ENCODE peak calls at places on chromosomes 13 and 19, in eight cellular contexts. H is iris pigment epithelial cell; Z is activated CD4-positive, alpha-beta T cell treated with anti-CD3 and anti-CD28 coated beads for 48 hours; T is cardiac muscle cell; P is cardiac fibroblast; B is SK-N-DZ; C is stimulated activated effector memory CD8-positive, alpha-beta T cell treated with anti-CD3 and anti-CD28 coated beads, Interleukin-12 subunit alpha, Interleukin-12 subunit beta, amount 100 ng/mL, for 72 hours; Y is stimulated activated CD4-positive, alpha-beta T cell treated with anti-CD3 and anti-CD28 coated beads, Interleukin-2, amount 100 ng/mL, for 48 hours. E is an unnamed sample.

GRCh38 chr13:95123726-95124125 is 177.5 kb downstream of the ABCC4 start:
- DNase-seq in H (no peak), Z (no peak), T (no peak), P (no peak), B (no peak), C (no peak), Y (no peak), E (no peak)

GRCh38 chr19:29528946-29529645 is 3.3 kb downstream of the VSTM2B start:
- DNase-seq in H (no peak), Z (no peak), T (no peak), P (no peak), B (no peak), C (no peak), Y (no peak), E (no peak)

GRCh38 chr19:16141043-16141442 is 2.4 kb upstream of the HSH2D start:
- DNase-seq in H (no peak), Z (no peak), T (no peak), P (no peak), B (no peak), C (no peak), Y (no peak), E (peak; percentile 73)

GRCh38 chr19:43564800-43565199 is 10.5 kb downstream of the XRCC1 start:
- DNase-seq in H (no peak), Z (no peak), T (no peak), P (no peak), B (peak; percentile 15), C (no peak), Y (no peak), E (no peak)

GRCh38 chr13:25446261-25446660 is 74.5 kb downstream of the ATP8A2 start:
- DNase-seq in H (no peak), Z (no peak), T (no peak), P (no peak), B (no peak), C (no peak), Y (no peak), E (no peak)

GRCh38 chr13:47372742-47373141 is 475.9 kb upstream of the HTR2A start:
- DNase-seq in H (no peak), Z (no peak), T (no peak), P (no peak), B (no peak), C (no peak), Y (no peak), E (no peak)

GRCh38 chr13:97268772-97269171 is 46.6 kb downstream of the MBNL2 start:
- DNase-seq in H (no peak), Z (no peak), T (peak; percentile 60), P (peak; percentile 27), B (no peak), C (no peak), Y (no peak), E (no peak)

GRCh38 chr19:56162258-56162657 is 13.6 kb upstream of the GALP start:
- DNase-seq in H (peak; percentile 64), Z (peak; percentile 62), T (peak; percentile 37), P (peak; percentile 53), B (no peak), C (no peak), Y (no peak), E (no peak)

GRCh38 chr13:97715763-97716162 is 237.7 kb upstream of the IPO5 start:
- DNase-seq in H (peak; percentile 9), Z (no peak), T (peak; percentile 20), P (peak; percentile 2), B (no peak), C (no peak), Y (no peak), E (no peak)

GRCh38 chr19:11626252-11626651 is 29.0 kb downstream of the ZNF627 start:
- DNase-seq in H (no peak), Z (no peak), T (no peak), P (no peak), B (no peak), C (no peak), Y (no peak), E (no peak)

GRCh38 chr19:42440357-42441046 is 2.2 kb downstream of the CXCL17 start:
- DNase-seq in H (peak; percentile 75), Z (peak; percentile 91), T (peak; percentile 85), P (peak; percentile 82), B (peak; percentile 44), C (peak; percentile 79), Y (peak; percentile 85), E (peak; percentile 64)

GRCh38 chr19:1410136-1410786 is 2.9 kb downstream of the DAZAP1 start:
- DNase-seq in H (peak; percentile 75), Z (peak; percentile 53), T (peak; percentile 44), P (peak; percentile 57), B (no peak), C (no peak), Y (no peak), E (no peak)

GRCh38 chr13:30159446-30159839 is 147.9 kb downstream of the KATNAL1 start:
- DNase-seq in H (peak; percentile 94), Z (peak; percentile 72), T (peak; percentile 55), P (peak; percentile 91), B (no peak), C (peak; percentile 35), Y (peak; percentile 35), E (peak; percentile 28)

GRCh38 chr19:7346488-7346971 is 2.2 kb upstream of the ARHGEF18 start:
- DNase-seq in H (no peak), Z (no peak), T (no peak), P (no peak), B (no peak), C (no peak), Y (no peak), E (no peak)

GRCh38 chr19:37303591-37304171 is 67.2 kb upstream of the ZNF527 start:
- DNase-seq in H (no peak), Z (no peak), T (no peak), P (no peak), B (no peak), C (no peak), Y (no peak), E (no peak)

GRCh38 chr13:39823063-39823713 is 167.7 kb downstream of the COG6 start:
- DNase-seq in H (no peak), Z (no peak), T (no peak), P (no peak), B (no peak), C (no peak), Y (no peak), E (no peak)

GRCh38 chr19:46481947-46482346 is 10.6 kb upstream of the PNMA8A start:
- DNase-seq in H (no peak), Z (no peak), T (peak; percentile 63), P (peak; percentile 41), B (no peak), C (no peak), Y (no peak), E (no peak)

GRCh38 chr19:18972301-18972831 is 31.3 kb upstream of the HOMER3 start:
- DNase-seq in H (peak; percentile 42), Z (no peak), T (peak; percentile 77), P (peak; percentile 63), B (no peak), C (no peak), Y (no peak), E (no peak)

GRCh38 chr13:112171570-112171965 is 104.6 kb downstream of the SOX1 start:
- DNase-seq in H (no peak), Z (no peak), T (no peak), P (no peak), B (no peak), C (no peak), Y (no peak), E (no peak)

GRCh38 chr19:53980553-53981407 is 10.7 kb upstream of the CACNG6 start:
- DNase-seq in H (peak; percentile 92), Z (no peak), T (peak; percentile 94), P (peak; percentile 87), B (peak; percentile 18), C (no peak), Y (no peak), E (no peak)

GRCh38 chr13:110471833-110472162 is 89.7 kb downstream of the RAB20 start:
- DNase-seq in H (peak; percentile 74), Z (peak; percentile 52), T (peak; percentile 18), P (peak; percentile 81), B (no peak), C (no peak), Y (no peak), E (no peak)

GRCh38 chr13:29589234-29589633 is 6.3 kb downstream of the SLC7A1 start:
- DNase-seq in H (peak; percentile 44), Z (no peak), T (no peak), P (peak; percentile 42), B (no peak), C (no peak), Y (no peak), E (no peak)

GRCh38 chr19:4233282-4233853 is 4.0 kb downstream of the EBI3 start:
- DNase-seq in H (peak; percentile 14), Z (peak; percentile 89), T (peak; percentile 35), P (peak; percentile 41), B (peak; percentile 52), C (peak; percentile 83), Y (peak; percentile 79), E (peak; percentile 31)

GRCh38 chr13:52405369-52405766 is 604 bp downstream of the THSD1 start:
- DNase-seq in H (no peak), Z (no peak), T (no peak), P (peak; percentile 9), B (no peak), C (no peak), Y (no peak), E (no peak)

GRCh38 chr19:10936661-10937084 is 8.1 kb downstream of the TIMM29 start:
- DNase-seq in H (peak; percentile 78), Z (peak; percentile 33), T (peak; percentile 87), P (peak; percentile 86), B (peak; percentile 86), C (no peak), Y (no peak), E (no peak)

GRCh38 chr19:51321799-51322198 is 10.4 kb downstream of the IGLON5 start:
- DNase-seq in H (no peak), Z (no peak), T (no peak), P (no peak), B (no peak), C (no peak), Y (no peak), E (no peak)

GRCh38 chr13:21326155-21327030 is 132.7 kb downstream of the ZDHHC20 start:
- DNase-seq in H (peak; percentile 49), Z (no peak), T (peak; percentile 50), P (peak; percentile 18), B (no peak), C (no peak), Y (no peak), E (no peak)

GRCh38 chr13:109744512-109745051 is 41.8 kb downstream of the IRS2 start:
- DNase-seq in H (peak; percentile 97), Z (no peak), T (peak; percentile 96), P (peak; percentile 86), B (no peak), C (no peak), Y (no peak), E (no peak)

GRCh38 chr19:38617283-38617763 is 430 bp downstream of the MAP4K1 start:
- DNase-seq in H (no peak), Z (peak; percentile 42), T (no peak), P (no peak), B (no peak), C (peak; percentile 18), Y (peak; percentile 11), E (peak; percentile 31)

GRCh38 chr19:41384351-41384750 is 8.0 kb downstream of the TMEM91 start:
- DNase-seq in H (no peak), Z (no peak), T (no peak), P (no peak), B (no peak), C (no peak), Y (no peak), E (no peak)

GRCh38 chr13:113887700-113888201 is 23.9 kb upstream of the GAS6 start:
- DNase-seq in H (no peak), Z (no peak), T (peak; percentile 34), P (peak; percentile 23), B (no peak), C (no peak), Y (no peak), E (no peak)

GRCh38 chr13:112567161-112567862 is 20.6 kb downstream of the TUBGCP3 start:
- DNase-seq in H (peak; percentile 7), Z (no peak), T (no peak), P (no peak), B (no peak), C (no peak), Y (no peak), E (no peak)

GRCh38 chr19:33798701-33799111 is 2.0 kb downstream of the KCTD15 start:
- DNase-seq in H (peak; percentile 56), Z (no peak), T (peak; percentile 53), P (peak; percentile 29), B (no peak), C (no peak), Y (no peak), E (no peak)

GRCh38 chr13:111659236-111659635 is 338.8 kb downstream of the TEX29 start:
- DNase-seq in H (no peak), Z (no peak), T (no peak), P (no peak), B (no peak), C (no peak), Y (no peak), E (no peak)